ENCODE peak calls at places on chromosomes 13 and 19, in five cellular contexts. V, E, Z, I and D are unnamed samples.

GRCh38 chr13:98975822-98976261 is 2.0 kb downstream of the DOCK9 start:
- DNase-seq in I (no peak), V (peak; percentile 50), Z (no peak), E (no peak), D (no peak)

GRCh38 chr13:99376132-99376531 is 68.9 kb upstream of the GPR183 start:
- DNase-seq in Z (no peak), E (no peak), V (peak; percentile 26), I (no peak), D (peak; percentile 70)

GRCh38 chr19:30374791-30375650 is 2.8 kb downstream of the ZNF536 start:
- DNase-seq in Z (no peak), V (no peak), I (no peak), E (no peak), D (no peak)

GRCh38 chr13:22162889-22163288 is 492.0 kb downstream of the FGF9 start:
- DNase-seq in Z (no peak), V (no peak), I (no peak), E (no peak), D (no peak)

GRCh38 chr13:67106502-67107057 is 123.6 kb downstream of the PCDH9 start:
- DNase-seq in V (no peak), I (no peak), Z (no peak), E (no peak), D (no peak)

GRCh38 chr13:52003551-52003950 is 7.7 kb downstream of the ATP7B start:
- DNase-seq in V (no peak), E (no peak), I (no peak), Z (no peak), D (no peak)

GRCh38 chr19:36331353-36332228 is 47.4 kb downstream of the ZFP14 start:
- DNase-seq in I (peak; percentile 94), E (peak; percentile 45), V (peak; percentile 92), Z (peak; percentile 89), D (peak; percentile 93)

GRCh38 chr19:18345296-18345695 is 4.9 kb downstream of the PGPEP1 start:
- DNase-seq in I (no peak), E (no peak), V (no peak), Z (no peak), D (no peak)

GRCh38 chr13:79469608-79470007 is 11.3 kb upstream of the NDFIP2 start:
- DNase-seq in Z (no peak), I (no peak), E (no peak), V (no peak), D (no peak)

GRCh38 chr19:44587863-44588752 is 25.3 kb upstream of the IGSF23 start:
- DNase-seq in E (no peak), Z (no peak), I (peak; percentile 94), V (no peak), D (no peak)

GRCh38 chr13:67299072-67299635 is 69.0 kb upstream of the PCDH9 start:
- DNase-seq in E (no peak), V (no peak), I (peak; percentile 78), Z (no peak), D (no peak)

GRCh38 chr19:49595819-49596404 is 4.9 kb downstream of the PRR12 start:
- DNase-seq in V (no peak), E (no peak), I (no peak), Z (peak; percentile 24), D (no peak)

GRCh38 chr19:1468274-1469199 is 10.5 kb downstream of the C19orf25 start:
- DNase-seq in Z (no peak), I (peak; percentile 23), V (no peak), E (no peak), D (peak; percentile 70)

GRCh38 chr13:46211521-46212351 is at the start of gene LRRC63:
- DNase-seq in Z (peak; percentile 50), I (peak; percentile 42), E (peak; percentile 62), V (peak; percentile 89), D (peak; percentile 90)

GRCh38 chr13:50401721-50402510 is 386.7 kb downstream of the KCNRG start:
- DNase-seq in E (no peak), Z (no peak), V (no peak), I (peak; percentile 30), D (no peak)

GRCh38 chr19:5193192-5193591 is 147.4 kb downstream of the PTPRS start:
- DNase-seq in Z (no peak), V (peak; percentile 35), E (no peak), I (no peak), D (no peak)

GRCh38 chr13:80144493-80144892 is 196.4 kb downstream of the SPRY2 start:
- DNase-seq in I (no peak), E (no peak), Z (no peak), V (no peak), D (no peak)

GRCh38 chr13:48066310-48066989 is 28.5 kb downstream of the MED4 start:
- DNase-seq in E (no peak), I (no peak), V (no peak), Z (no peak), D (no peak)

GRCh38 chr13:24692541-24692940 is 12.3 kb downstream of the ATP12A start:
- DNase-seq in E (no peak), V (no peak), Z (no peak), I (no peak), D (peak; percentile 76)

GRCh38 chr19:3990815-3991117 is 5.5 kb upstream of the EEF2 start:
- DNase-seq in V (no peak), I (no peak), E (no peak), Z (no peak), D (no peak)

GRCh38 chr13:37453246-37453645 is 145.3 kb downstream of the POSTN start:
- DNase-seq in V (no peak), Z (no peak), E (no peak), I (peak; percentile 18), D (no peak)

GRCh38 chr13:59409211-59409610 is 754.5 kb downstream of the DIAPH3 start:
- DNase-seq in E (no peak), I (peak; percentile 12), V (peak; percentile 8), Z (no peak), D (peak; percentile 76)

GRCh38 chr13:76822691-76823267 is 63.4 kb downstream of the KCTD12 start:
- DNase-seq in V (peak; percentile 22), I (peak; percentile 67), E (no peak), Z (no peak), D (no peak)

GRCh38 chr13:41837668-41838067 is 123.2 kb downstream of the VWA8 start:
- DNase-seq in V (no peak), Z (no peak), I (no peak), E (no peak), D (no peak)

GRCh38 chr19:6719540-6719861 is 949 bp downstream of the C3 start:
- DNase-seq in E (no peak), V (no peak), I (no peak), Z (no peak), D (no peak)

GRCh38 chr19:35006342-35006998 is 6.3 kb downstream of the GRAMD1A start:
- DNase-seq in I (no peak), E (no peak), V (no peak), Z (no peak), D (no peak)

GRCh38 chr19:48867922-48868195 is 558 bp downstream of the PLEKHA4 start:
- DNase-seq in E (no peak), V (no peak), Z (no peak), I (no peak), D (no peak)

GRCh38 chr19:48338253-48338755 is 13.0 kb downstream of the EMP3 start:
- DNase-seq in Z (no peak), I (no peak), V (no peak), E (no peak), D (no peak)

GRCh38 chr19:42401365-42402303 is 11.5 kb upstream of the CNFN start:
- DNase-seq in E (peak; percentile 58), Z (peak; percentile 87), V (peak; percentile 73), I (peak; percentile 63), D (peak; percentile 78)

GRCh38 chr13:73870970-73871935 is 263.0 kb downstream of the KLF12 start:
- DNase-seq in Z (no peak), E (no peak), I (peak; percentile 82), V (no peak), D (peak; percentile 55)

GRCh38 chr13:62290542-62290941 is 874.9 kb upstream of the PCDH20 start:
- DNase-seq in I (no peak), V (no peak), E (no peak), Z (no peak), D (no peak)

GRCh38 chr19:15248648-15249559 is 16.7 kb upstream of the EPHX3 start:
- DNase-seq in V (no peak), I (peak; percentile 87), E (no peak), Z (peak; percentile 84), D (peak; percentile 96)

GRCh38 chr19:20969498-20969897 is 46.4 kb downstream of the ZNF85 start:
- DNase-seq in V (no peak), Z (no peak), E (no peak), I (no peak), D (no peak)

GRCh38 chr13:94712812-94713555 is 639 bp upstream of the SOX21 start:
- DNase-seq in E (no peak), I (peak; percentile 64), Z (no peak), V (no peak), D (peak; percentile 64)

GRCh38 chr19:13083627-13084026 is 19.0 kb downstream of the LYL1 start:
- DNase-seq in I (no peak), V (peak; percentile 70), E (no peak), Z (no peak), D (no peak)

GRCh38 chr19:58218899-58219298 is 9.8 kb upstream of the ZNF544 start:
- DNase-seq in E (no peak), I (no peak), Z (no peak), V (no peak), D (no peak)

GRCh38 chr19:45640849-45641273 is 1.7 kb upstream of the EML2 start:
- DNase-seq in E (no peak), V (no peak), Z (no peak), I (no peak), D (peak; percentile 66)

GRCh38 chr19:41877490-41877876 is 404 bp downstream of the CD79A start:
- DNase-seq in E (no peak), I (no peak), Z (no peak), V (no peak), D (no peak)

GRCh38 chr13:89857502-89857901 is 1490.0 kb upstream of the MIR17HG start:
- DNase-seq in E (no peak), V (no peak), I (no peak), Z (no peak), D (no peak)